ENCODE peak calls at places on chromosomes 4 and X, in five cellular contexts. One of them, this sample, is unnamed.

GRCh38 chr4:18880850-18881249 is 859.3 kb upstream of the LCORL start:
- DNase-seq in esophagus squamous epithelium: no peak
- DNase-seq in A549: no peak
- DNase-seq in testis: no peak
- DNase-seq in GM12892: no peak
- DNase-seq in this sample: no peak

GRCh38 chr4:150962245-150962644 is 52.8 kb downstream of the LRBA start:
- DNase-seq in esophagus squamous epithelium: no peak
- DNase-seq in testis: no peak
- DNase-seq in A549: no peak
- DNase-seq in GM12892: no peak
- DNase-seq in this sample: no peak

GRCh38 chrX:119228506-119229290 is 7.4 kb upstream of the PGRMC1 start:
- DNase-seq in esophagus squamous epithelium: no peak
- DNase-seq in A549: no peak
- DNase-seq in testis: no peak
- DNase-seq in GM12892: no peak
- DNase-seq in this sample: no peak

GRCh38 chrX:54237014-54237413 is 54.0 kb upstream of the FAM120C start:
- DNase-seq in A549: no peak
- DNase-seq in esophagus squamous epithelium: no peak
- DNase-seq in GM12892: no peak
- DNase-seq in testis: no peak
- DNase-seq in this sample: no peak

GRCh38 chrX:110138557-110138956 is 135.6 kb downstream of the TMEM164 start:
- DNase-seq in A549: no peak
- DNase-seq in GM12892: no peak
- DNase-seq in testis: no peak
- DNase-seq in esophagus squamous epithelium: no peak
- DNase-seq in this sample: no peak

GRCh38 chr4:6955261-6955911 is 45.8 kb downstream of the TBC1D14 start:
- DNase-seq in esophagus squamous epithelium: no peak
- DNase-seq in testis: no peak
- DNase-seq in GM12892: no peak
- DNase-seq in A549: no peak
- DNase-seq in this sample: no peak

GRCh38 chr4:74097631-74098550 is 1.1 kb downstream of the CXCL2 start:
- DNase-seq in esophagus squamous epithelium: no peak
- DNase-seq in testis: no peak
- DNase-seq in A549: no peak
- DNase-seq in GM12892: no peak
- DNase-seq in this sample: no peak

GRCh38 chr4:74632634-74633033 is 161.7 kb downstream of the BTC start:
- DNase-seq in esophagus squamous epithelium: no peak
- DNase-seq in testis: peak
- DNase-seq in A549: no peak
- DNase-seq in GM12892: no peak
- DNase-seq in this sample: peak

GRCh38 chr4:186500721-186501304 is 54.6 kb downstream of the MTNR1A start:
- DNase-seq in GM12892: no peak
- DNase-seq in A549: no peak
- DNase-seq in esophagus squamous epithelium: no peak
- DNase-seq in testis: peak
- DNase-seq in this sample: no peak

GRCh38 chr4:100224701-100225100 is 34.4 kb upstream of the DDIT4L start:
- DNase-seq in GM12892: no peak
- DNase-seq in esophagus squamous epithelium: no peak
- DNase-seq in testis: no peak
- DNase-seq in A549: no peak
- DNase-seq in this sample: no peak

GRCh38 chr4:26632916-26633315 is 49.0 kb downstream of the TBC1D19 start:
- DNase-seq in testis: no peak
- DNase-seq in A549: no peak
- DNase-seq in esophagus squamous epithelium: no peak
- DNase-seq in GM12892: no peak
- DNase-seq in this sample: no peak

GRCh38 chr4:10664408-10664807 is 20.2 kb downstream of the CLNK start:
- DNase-seq in esophagus squamous epithelium: no peak
- DNase-seq in GM12892: no peak
- DNase-seq in A549: no peak
- DNase-seq in testis: peak
- DNase-seq in this sample: no peak

GRCh38 chrX:2647627-2648026 is 43.5 kb upstream of the CD99 start:
- DNase-seq in esophagus squamous epithelium: no peak
- DNase-seq in GM12892: no peak
- DNase-seq in testis: no peak
- DNase-seq in A549: no peak
- DNase-seq in this sample: no peak

GRCh38 chr4:177322156-177322685 is 12.5 kb downstream of the NEIL3 start:
- DNase-seq in GM12892: no peak
- DNase-seq in testis: no peak
- DNase-seq in esophagus squamous epithelium: no peak
- DNase-seq in A549: no peak
- DNase-seq in this sample: no peak

GRCh38 chr4:184649971-184650855 is 675 bp downstream of the PRIMPOL start:
- DNase-seq in GM12892: no peak
- DNase-seq in A549: no peak
- DNase-seq in testis: peak
- DNase-seq in esophagus squamous epithelium: no peak
- DNase-seq in this sample: peak

GRCh38 chr4:184648220-184649025 is 824 bp downstream of the CASP3 start:
- DNase-seq in esophagus squamous epithelium: peak
- DNase-seq in A549: peak
- DNase-seq in testis: peak
- DNase-seq in GM12892: no peak
- DNase-seq in this sample: peak

GRCh38 chr4:184651899-184652298 is 2.4 kb downstream of the PRIMPOL start:
- DNase-seq in A549: no peak
- DNase-seq in testis: no peak
- DNase-seq in GM12892: no peak
- DNase-seq in esophagus squamous epithelium: no peak
- DNase-seq in this sample: no peak

GRCh38 chr4:184647391-184648101 is 1.7 kb downstream of the CASP3 start:
- DNase-seq in testis: no peak
- DNase-seq in GM12892: no peak
- DNase-seq in A549: no peak
- DNase-seq in esophagus squamous epithelium: no peak
- DNase-seq in this sample: peak

GRCh38 chr4:184649026-184649970 is at the start of the genes CASP3 and PRIMPOL:
- DNase-seq in esophagus squamous epithelium: peak
- DNase-seq in testis: peak
- DNase-seq in A549: peak
- DNase-seq in GM12892: peak
- DNase-seq in this sample: peak
- TF ChIP-seq POLR2A in esophagus squamous epithelium: no peak
- TF ChIP-seq POLR2A in testis: no peak
- TF ChIP-seq POLR2A in A549: peak
- TF ChIP-seq POLR2A in GM12892: peak
- TF ChIP-seq POLR2A in this sample: peak

GRCh38 chr4:2537011-2537830 is 774 bp downstream of the FAM193A start:
- DNase-seq in A549: no peak
- DNase-seq in testis: peak
- DNase-seq in GM12892: peak
- DNase-seq in esophagus squamous epithelium: no peak
- DNase-seq in this sample: peak
- TF ChIP-seq POLR2A in A549: no peak
- TF ChIP-seq POLR2A in testis: no peak
- TF ChIP-seq POLR2A in GM12892: no peak
- TF ChIP-seq POLR2A in esophagus squamous epithelium: no peak
- TF ChIP-seq POLR2A in this sample: peak

DNA sequence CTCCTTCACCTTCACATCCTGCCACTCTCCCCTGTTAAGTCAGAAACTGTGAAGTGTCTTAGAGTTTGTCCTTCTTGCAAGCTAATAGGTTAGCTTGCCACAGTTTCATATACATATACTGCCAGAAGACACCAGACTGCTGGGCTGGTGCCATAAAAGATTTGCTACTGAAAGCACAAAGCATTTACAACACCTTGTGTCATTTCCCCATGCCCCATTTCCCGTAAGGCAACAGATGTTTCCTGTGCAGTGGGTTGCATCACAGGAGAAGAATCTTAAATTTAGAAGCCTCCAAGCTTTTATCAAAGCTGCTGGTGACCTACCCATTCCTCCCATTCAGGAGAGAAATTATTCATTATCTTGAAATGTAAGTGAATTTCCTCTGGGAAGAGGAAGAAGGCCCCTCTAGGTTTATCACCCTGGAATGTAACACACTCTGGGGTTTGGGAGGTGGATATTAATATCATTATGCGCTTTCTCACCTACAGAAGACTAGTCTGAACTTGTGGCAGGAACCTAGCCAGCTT is 34.5 kb upstream of the RAB33B start:
- DNase-seq in esophagus squamous epithelium: no peak
- DNase-seq in A549: no peak
- DNase-seq in testis: peak
- DNase-seq in GM12892: no peak
- DNase-seq in this sample: no peak
- TF ChIP-seq POLR2A in esophagus squamous epithelium: no peak
- TF ChIP-seq POLR2A in A549: no peak
- TF ChIP-seq POLR2A in testis: no peak
- TF ChIP-seq POLR2A in GM12892: no peak
- TF ChIP-seq POLR2A in this sample: no peak

GRCh38 chr4:166657261-166657660 is 577.0 kb downstream of the SPOCK3 start:
- DNase-seq in testis: no peak
- DNase-seq in GM12892: no peak
- DNase-seq in esophagus squamous epithelium: no peak
- DNase-seq in A549: no peak
- DNase-seq in this sample: no peak
- TF ChIP-seq POLR2A in testis: no peak
- TF ChIP-seq POLR2A in GM12892: no peak
- TF ChIP-seq POLR2A in esophagus squamous epithelium: no peak
- TF ChIP-seq POLR2A in A549: no peak
- TF ChIP-seq POLR2A in this sample: no peak

GRCh38 chr4:184348311-184349233 is 125.8 kb downstream of the IRF2 start:
- DNase-seq in A549: no peak
- DNase-seq in esophagus squamous epithelium: no peak
- DNase-seq in GM12892: no peak
- DNase-seq in testis: peak
- DNase-seq in this sample: peak

GRCh38 chr4:184349283-184350039 is 124.9 kb downstream of the IRF2 start:
- DNase-seq in esophagus squamous epithelium: no peak
- DNase-seq in testis: peak
- DNase-seq in GM12892: no peak
- DNase-seq in A549: no peak
- DNase-seq in this sample: no peak

GRCh38 chr4:184344899-184345572 is 127.4 kb upstream of the ENPP6 start:
- DNase-seq in esophagus squamous epithelium: no peak
- DNase-seq in A549: no peak
- DNase-seq in testis: no peak
- DNase-seq in GM12892: no peak
- DNase-seq in this sample: no peak

GRCh38 chr4:184345573-184345922 is 127.9 kb upstream of the ENPP6 start:
- DNase-seq in testis: peak
- DNase-seq in GM12892: no peak
- DNase-seq in A549: no peak
- DNase-seq in esophagus squamous epithelium: no peak
- DNase-seq in this sample: no peak

DNA sequence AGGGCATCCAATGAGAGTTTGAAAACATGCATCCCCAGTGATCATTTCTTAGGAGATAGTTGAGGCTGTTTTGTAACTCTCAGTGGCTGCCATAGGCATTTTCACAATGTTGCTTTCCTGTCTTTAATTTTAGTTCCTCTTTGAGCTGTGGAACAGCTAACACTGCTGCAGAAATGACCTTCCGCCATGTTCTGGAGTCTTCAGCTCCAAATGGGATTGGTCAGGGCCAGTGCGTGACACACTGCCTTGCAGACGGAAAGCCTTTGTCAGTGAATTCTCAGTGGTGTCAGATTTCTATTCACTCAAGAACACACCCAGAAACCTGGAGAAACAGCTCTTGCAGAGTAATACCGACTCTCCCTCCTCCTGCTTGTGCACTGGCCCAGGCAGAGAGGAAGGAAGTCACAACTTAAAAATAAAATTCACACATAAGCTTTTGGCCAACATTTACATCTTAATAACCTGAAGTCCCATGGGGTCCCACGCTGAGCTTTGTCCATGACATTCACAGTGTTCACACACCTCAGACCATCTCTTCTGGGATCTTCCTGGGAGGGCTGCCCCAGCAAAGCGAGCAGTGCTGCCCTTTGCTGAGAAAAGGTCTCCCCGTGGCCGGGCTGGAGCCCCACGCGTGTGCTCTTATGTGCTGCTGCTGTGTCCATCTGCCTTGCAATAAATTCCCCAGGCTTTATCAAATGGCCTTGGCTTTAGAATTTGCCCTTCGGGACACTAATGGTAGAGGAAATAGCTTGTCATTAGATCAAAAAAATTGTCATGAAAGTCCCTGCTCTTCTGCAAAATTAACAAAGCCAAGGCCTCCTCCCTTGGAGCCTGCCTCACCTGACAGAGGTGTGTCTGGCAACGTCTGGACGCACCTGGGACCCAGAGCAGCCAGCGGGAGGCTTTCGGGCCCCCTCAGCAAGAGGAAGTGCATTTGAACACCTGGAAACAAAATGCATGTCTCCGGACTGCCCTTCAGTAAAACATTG is 126.8 kb downstream of the IRF2 start:
- DNase-seq in esophagus squamous epithelium: no peak
- DNase-seq in testis: peak
- DNase-seq in A549: no peak
- DNase-seq in GM12892: no peak
- DNase-seq in this sample: no peak
- TF ChIP-seq POLR2A in esophagus squamous epithelium: no peak
- TF ChIP-seq POLR2A in testis: no peak
- TF ChIP-seq POLR2A in A549: no peak
- TF ChIP-seq POLR2A in GM12892: peak
- TF ChIP-seq POLR2A in this sample: no peak

GRCh38 chr4:36323801-36324419 is 42.5 kb downstream of the DTHD1 start:
- DNase-seq in GM12892: no peak
- DNase-seq in esophagus squamous epithelium: no peak
- DNase-seq in A549: no peak
- DNase-seq in testis: no peak
- DNase-seq in this sample: no peak
- TF ChIP-seq POLR2A in GM12892: no peak
- TF ChIP-seq POLR2A in esophagus squamous epithelium: no peak
- TF ChIP-seq POLR2A in A549: no peak
- TF ChIP-seq POLR2A in testis: no peak
- TF ChIP-seq POLR2A in this sample: no peak